ENCODE peak calls at places on chromosomes 6 and 20, in nine cellular contexts. R is HCT116; V is CD8-positive, alpha-beta T cell; T is RWPE1; E is EH; L is GM10248; A is foreskin keratinocyte; Z is stimulated activated CD4-positive, alpha-beta T cell treated with anti-CD3 and anti-CD28 coated beads, Interleukin-2, amount 100 ng/mL, for 48 hours; S is GDM1. H is an unnamed sample.

GRCh38 chr6:133046576-133046975 is 194.6 kb upstream of the EYA4 start:
- DNase-seq in R (no peak), V (no peak), T (no peak), E (no peak), L (no peak), A (no peak), Z (no peak), S (no peak), H (no peak)

GRCh38 chr20:63215101-63216040 is 560 bp downstream of the YTHDF1 start:
- DNase-seq in R (no peak), V (no peak), T (peak), E (peak), L (peak), A (no peak), Z (peak), S (no peak), H (peak)

GRCh38 chr6:155310596-155310995 is 3.7 kb downstream of the TFB1M start:
- DNase-seq in R (no peak), V (no peak), T (peak), E (peak), L (no peak), A (peak), Z (no peak), S (no peak), H (no peak)

GRCh38 chr20:38023181-38024085 is 9.8 kb downstream of the TTI1 start:
- DNase-seq in R (no peak), V (no peak), T (no peak), E (peak), L (no peak), A (no peak), Z (no peak), S (peak), H (no peak)

GRCh38 chr6:11012295-11012754 is 31.8 kb downstream of the ELOVL2 start:
- DNase-seq in R (no peak), V (no peak), T (no peak), E (no peak), L (no peak), A (no peak), Z (no peak), S (no peak), H (no peak)

GRCh38 chr6:11650297-11650696 is 112.7 kb downstream of the TMEM170B start:
- DNase-seq in R (no peak), V (no peak), T (no peak), E (peak), L (peak), A (no peak), Z (no peak), S (no peak), H (peak)

GRCh38 chr6:110613356-110613755 is 136.9 kb upstream of the SLC22A16 start:
- DNase-seq in R (no peak), V (no peak), T (no peak), E (no peak), L (no peak), A (no peak), Z (no peak), S (no peak), H (no peak)

GRCh38 chr6:33983721-33984465 is 162.0 kb downstream of the GRM4 start:
- DNase-seq in R (no peak), V (no peak), T (no peak), E (no peak), L (no peak), A (no peak), Z (no peak), S (no peak), H (peak)

GRCh38 chr6:156735751-156736150 is 41.4 kb upstream of the ARID1B start:
- DNase-seq in R (no peak), V (no peak), T (no peak), E (no peak), L (no peak), A (no peak), Z (no peak), S (no peak), H (no peak)

GRCh38 chr6:110815260-110816109 is at the start of gene CDK19:
- DNase-seq in R (peak), V (peak), T (peak), E (peak), L (peak), A (peak), Z (peak), S (peak), H (peak)

GRCh38 chr6:6277418-6277817 is 43.0 kb downstream of the F13A1 start:
- DNase-seq in R (no peak), V (no peak), T (peak), E (no peak), L (no peak), A (no peak), Z (no peak), S (no peak), H (no peak)

GRCh38 chr6:57087916-57088315 is 2.1 kb upstream of the ZNF451 start:
- DNase-seq in R (no peak), V (no peak), T (no peak), E (no peak), L (no peak), A (no peak), Z (no peak), S (no peak), H (no peak)

GRCh38 chr6:111011360-111012142 is 29.7 kb downstream of the RPF2 start:
- DNase-seq in R (peak), V (no peak), T (peak), E (peak), L (peak), A (no peak), Z (no peak), S (peak), H (peak)

GRCh38 chr6:162942860-162943259 is 215.1 kb downstream of the PACRG start:
- DNase-seq in R (no peak), V (no peak), T (no peak), E (peak), L (no peak), A (no peak), Z (no peak), S (no peak), H (no peak)

GRCh38 chr6:117932001-117932400 is 24.9 kb downstream of the SLC35F1 start:
- DNase-seq in R (no peak), V (no peak), T (no peak), E (no peak), L (no peak), A (no peak), Z (no peak), S (no peak), H (no peak)

GRCh38 chr6:53119772-53120409 is 28.8 kb downstream of the GCM1 start:
- DNase-seq in R (peak), V (no peak), T (peak), E (peak), L (no peak), A (no peak), Z (no peak), S (no peak), H (peak)

GRCh38 chr6:105562027-105562426 is 159.1 kb upstream of the PREP start:
- DNase-seq in R (no peak), V (no peak), T (no peak), E (no peak), L (no peak), A (no peak), Z (no peak), S (no peak), H (no peak)